ENCODE peak calls at places on chromosomes 13 and 19, in eight cellular contexts. One of them, this sample, is unnamed.

GRCh38 chr13:48828962-48829405 is 146.7 kb upstream of the FNDC3A start:
- DNase-seq in CD4-positive, CD25-positive, alpha-beta regulatory T cell: no peak
- DNase-seq in glutamatergic neuron: no peak
- DNase-seq in stimulated activated CD8-positive, alpha-beta memory T cell treated with anti-CD3 and anti-CD28 coated beads, Interleukin-7, amount 100 ng/mL, for 1 hour: no peak
- DNase-seq in activated CD8-positive, alpha-beta memory T cell treated with anti-CD3 and anti-CD28 coated beads for 1 hour: no peak
- DNase-seq in lower leg skin: no peak
- DNase-seq in Calu3: peak; percentile 19
- DNase-seq in cerebellar nuclear complex: no peak
- DNase-seq in this sample: no peak

GRCh38 chr19:3179739-3180293 is 1.2 kb downstream of the S1PR4 start:
- DNase-seq in CD4-positive, CD25-positive, alpha-beta regulatory T cell: no peak
- DNase-seq in glutamatergic neuron: no peak
- DNase-seq in stimulated activated CD8-positive, alpha-beta memory T cell treated with anti-CD3 and anti-CD28 coated beads, Interleukin-7, amount 100 ng/mL, for 1 hour: no peak
- DNase-seq in activated CD8-positive, alpha-beta memory T cell treated with anti-CD3 and anti-CD28 coated beads for 1 hour: no peak
- DNase-seq in lower leg skin: no peak
- DNase-seq in Calu3: no peak
- DNase-seq in cerebellar nuclear complex: no peak
- DNase-seq in this sample: no peak

GRCh38 chr13:50400035-50400726 is 384.9 kb downstream of the KCNRG start:
- DNase-seq in CD4-positive, CD25-positive, alpha-beta regulatory T cell: no peak
- DNase-seq in glutamatergic neuron: no peak
- DNase-seq in stimulated activated CD8-positive, alpha-beta memory T cell treated with anti-CD3 and anti-CD28 coated beads, Interleukin-7, amount 100 ng/mL, for 1 hour: no peak
- DNase-seq in activated CD8-positive, alpha-beta memory T cell treated with anti-CD3 and anti-CD28 coated beads for 1 hour: no peak
- DNase-seq in lower leg skin: no peak
- DNase-seq in Calu3: no peak
- DNase-seq in cerebellar nuclear complex: peak; percentile 14
- DNase-seq in this sample: no peak

GRCh38 chr13:28161370-28161769 is 23.0 kb downstream of the PAN3 start:
- DNase-seq in CD4-positive, CD25-positive, alpha-beta regulatory T cell: no peak
- DNase-seq in glutamatergic neuron: no peak
- DNase-seq in stimulated activated CD8-positive, alpha-beta memory T cell treated with anti-CD3 and anti-CD28 coated beads, Interleukin-7, amount 100 ng/mL, for 1 hour: no peak
- DNase-seq in activated CD8-positive, alpha-beta memory T cell treated with anti-CD3 and anti-CD28 coated beads for 1 hour: no peak
- DNase-seq in lower leg skin: no peak
- DNase-seq in Calu3: no peak
- DNase-seq in cerebellar nuclear complex: no peak
- DNase-seq in this sample: no peak

GRCh38 chr13:71303144-71303543 is 563.9 kb downstream of the DACH1 start:
- DNase-seq in CD4-positive, CD25-positive, alpha-beta regulatory T cell: no peak
- DNase-seq in glutamatergic neuron: no peak
- DNase-seq in stimulated activated CD8-positive, alpha-beta memory T cell treated with anti-CD3 and anti-CD28 coated beads, Interleukin-7, amount 100 ng/mL, for 1 hour: no peak
- DNase-seq in activated CD8-positive, alpha-beta memory T cell treated with anti-CD3 and anti-CD28 coated beads for 1 hour: no peak
- DNase-seq in lower leg skin: no peak
- DNase-seq in Calu3: peak; percentile 2
- DNase-seq in cerebellar nuclear complex: no peak
- DNase-seq in this sample: no peak

GRCh38 chr19:1690570-1691307 is 38.3 kb upstream of the TCF3 start:
- DNase-seq in CD4-positive, CD25-positive, alpha-beta regulatory T cell: peak; percentile 54
- DNase-seq in glutamatergic neuron: no peak
- DNase-seq in stimulated activated CD8-positive, alpha-beta memory T cell treated with anti-CD3 and anti-CD28 coated beads, Interleukin-7, amount 100 ng/mL, for 1 hour: no peak
- DNase-seq in activated CD8-positive, alpha-beta memory T cell treated with anti-CD3 and anti-CD28 coated beads for 1 hour: no peak
- DNase-seq in lower leg skin: no peak
- DNase-seq in Calu3: peak; percentile 82
- DNase-seq in cerebellar nuclear complex: no peak
- DNase-seq in this sample: no peak

GRCh38 chr13:36945078-36945477 is 25.0 kb upstream of the SMAD9 start:
- DNase-seq in CD4-positive, CD25-positive, alpha-beta regulatory T cell: no peak
- DNase-seq in glutamatergic neuron: no peak
- DNase-seq in stimulated activated CD8-positive, alpha-beta memory T cell treated with anti-CD3 and anti-CD28 coated beads, Interleukin-7, amount 100 ng/mL, for 1 hour: no peak
- DNase-seq in activated CD8-positive, alpha-beta memory T cell treated with anti-CD3 and anti-CD28 coated beads for 1 hour: no peak
- DNase-seq in lower leg skin: no peak
- DNase-seq in Calu3: no peak
- DNase-seq in cerebellar nuclear complex: no peak
- DNase-seq in this sample: no peak

GRCh38 chr19:58317481-58318072 is 9.2 kb upstream of the ZSCAN22 start:
- DNase-seq in CD4-positive, CD25-positive, alpha-beta regulatory T cell: no peak
- DNase-seq in glutamatergic neuron: no peak
- DNase-seq in stimulated activated CD8-positive, alpha-beta memory T cell treated with anti-CD3 and anti-CD28 coated beads, Interleukin-7, amount 100 ng/mL, for 1 hour: no peak
- DNase-seq in activated CD8-positive, alpha-beta memory T cell treated with anti-CD3 and anti-CD28 coated beads for 1 hour: no peak
- DNase-seq in lower leg skin: no peak
- DNase-seq in Calu3: peak; percentile 26
- DNase-seq in cerebellar nuclear complex: no peak
- DNase-seq in this sample: no peak

GRCh38 chr13:72620874-72621273 is 106.6 kb downstream of the MZT1 start:
- DNase-seq in CD4-positive, CD25-positive, alpha-beta regulatory T cell: no peak
- DNase-seq in glutamatergic neuron: no peak
- DNase-seq in stimulated activated CD8-positive, alpha-beta memory T cell treated with anti-CD3 and anti-CD28 coated beads, Interleukin-7, amount 100 ng/mL, for 1 hour: no peak
- DNase-seq in activated CD8-positive, alpha-beta memory T cell treated with anti-CD3 and anti-CD28 coated beads for 1 hour: no peak
- DNase-seq in lower leg skin: no peak
- DNase-seq in Calu3: no peak
- DNase-seq in cerebellar nuclear complex: no peak
- DNase-seq in this sample: no peak

GRCh38 chr13:36131931-36132297 is 732 bp upstream of the DCLK1 start:
- DNase-seq in CD4-positive, CD25-positive, alpha-beta regulatory T cell: no peak
- DNase-seq in glutamatergic neuron: no peak
- DNase-seq in stimulated activated CD8-positive, alpha-beta memory T cell treated with anti-CD3 and anti-CD28 coated beads, Interleukin-7, amount 100 ng/mL, for 1 hour: no peak
- DNase-seq in activated CD8-positive, alpha-beta memory T cell treated with anti-CD3 and anti-CD28 coated beads for 1 hour: no peak
- DNase-seq in lower leg skin: no peak
- DNase-seq in Calu3: no peak
- DNase-seq in cerebellar nuclear complex: no peak
- DNase-seq in this sample: no peak

GRCh38 chr19:4639531-4640246 is 373 bp downstream of the TNFAIP8L1 start:
- DNase-seq in CD4-positive, CD25-positive, alpha-beta regulatory T cell: no peak
- DNase-seq in glutamatergic neuron: no peak
- DNase-seq in stimulated activated CD8-positive, alpha-beta memory T cell treated with anti-CD3 and anti-CD28 coated beads, Interleukin-7, amount 100 ng/mL, for 1 hour: no peak
- DNase-seq in activated CD8-positive, alpha-beta memory T cell treated with anti-CD3 and anti-CD28 coated beads for 1 hour: no peak
- DNase-seq in lower leg skin: peak; percentile 91
- DNase-seq in Calu3: no peak
- DNase-seq in cerebellar nuclear complex: no peak
- DNase-seq in this sample: no peak

GRCh38 chr13:39329182-39329639 is 273.8 kb downstream of the LHFPL6 start:
- DNase-seq in CD4-positive, CD25-positive, alpha-beta regulatory T cell: no peak
- DNase-seq in glutamatergic neuron: no peak
- DNase-seq in stimulated activated CD8-positive, alpha-beta memory T cell treated with anti-CD3 and anti-CD28 coated beads, Interleukin-7, amount 100 ng/mL, for 1 hour: no peak
- DNase-seq in activated CD8-positive, alpha-beta memory T cell treated with anti-CD3 and anti-CD28 coated beads for 1 hour: no peak
- DNase-seq in lower leg skin: no peak
- DNase-seq in Calu3: no peak
- DNase-seq in cerebellar nuclear complex: no peak
- DNase-seq in this sample: no peak

GRCh38 chr13:99344610-99345208 is 37.5 kb upstream of the GPR183 start:
- DNase-seq in CD4-positive, CD25-positive, alpha-beta regulatory T cell: no peak
- DNase-seq in glutamatergic neuron: no peak
- DNase-seq in stimulated activated CD8-positive, alpha-beta memory T cell treated with anti-CD3 and anti-CD28 coated beads, Interleukin-7, amount 100 ng/mL, for 1 hour: no peak
- DNase-seq in activated CD8-positive, alpha-beta memory T cell treated with anti-CD3 and anti-CD28 coated beads for 1 hour: no peak
- DNase-seq in lower leg skin: no peak
- DNase-seq in Calu3: no peak
- DNase-seq in cerebellar nuclear complex: no peak
- DNase-seq in this sample: no peak

GRCh38 chr19:5585461-5586299 is 17.9 kb upstream of the TINCR start:
- DNase-seq in CD4-positive, CD25-positive, alpha-beta regulatory T cell: no peak
- DNase-seq in glutamatergic neuron: no peak
- DNase-seq in stimulated activated CD8-positive, alpha-beta memory T cell treated with anti-CD3 and anti-CD28 coated beads, Interleukin-7, amount 100 ng/mL, for 1 hour: no peak
- DNase-seq in activated CD8-positive, alpha-beta memory T cell treated with anti-CD3 and anti-CD28 coated beads for 1 hour: peak; percentile 7
- DNase-seq in lower leg skin: no peak
- DNase-seq in Calu3: no peak
- DNase-seq in cerebellar nuclear complex: no peak
- DNase-seq in this sample: no peak

GRCh38 chr19:29400917-29401711 is 124.7 kb upstream of the VSTM2B start:
- DNase-seq in CD4-positive, CD25-positive, alpha-beta regulatory T cell: no peak
- DNase-seq in glutamatergic neuron: no peak
- DNase-seq in stimulated activated CD8-positive, alpha-beta memory T cell treated with anti-CD3 and anti-CD28 coated beads, Interleukin-7, amount 100 ng/mL, for 1 hour: no peak
- DNase-seq in activated CD8-positive, alpha-beta memory T cell treated with anti-CD3 and anti-CD28 coated beads for 1 hour: no peak
- DNase-seq in lower leg skin: no peak
- DNase-seq in Calu3: no peak
- DNase-seq in cerebellar nuclear complex: no peak
- DNase-seq in this sample: no peak

GRCh38 chr19:45291834-45292233 is 30.8 kb downstream of the CKM start:
- DNase-seq in CD4-positive, CD25-positive, alpha-beta regulatory T cell: no peak
- DNase-seq in glutamatergic neuron: no peak
- DNase-seq in stimulated activated CD8-positive, alpha-beta memory T cell treated with anti-CD3 and anti-CD28 coated beads, Interleukin-7, amount 100 ng/mL, for 1 hour: no peak
- DNase-seq in activated CD8-positive, alpha-beta memory T cell treated with anti-CD3 and anti-CD28 coated beads for 1 hour: no peak
- DNase-seq in lower leg skin: no peak
- DNase-seq in Calu3: no peak
- DNase-seq in cerebellar nuclear complex: no peak
- DNase-seq in this sample: no peak

GRCh38 chr13:36432106-36432544 is at the start of gene CCNA1:
- DNase-seq in CD4-positive, CD25-positive, alpha-beta regulatory T cell: no peak
- DNase-seq in glutamatergic neuron: peak; percentile 79
- DNase-seq in stimulated activated CD8-positive, alpha-beta memory T cell treated with anti-CD3 and anti-CD28 coated beads, Interleukin-7, amount 100 ng/mL, for 1 hour: no peak
- DNase-seq in activated CD8-positive, alpha-beta memory T cell treated with anti-CD3 and anti-CD28 coated beads for 1 hour: no peak
- DNase-seq in lower leg skin: no peak
- DNase-seq in Calu3: no peak
- DNase-seq in cerebellar nuclear complex: no peak
- DNase-seq in this sample: no peak

GRCh38 chr19:43545981-43546380 is 13.0 kb downstream of the ZNF575 start:
- DNase-seq in CD4-positive, CD25-positive, alpha-beta regulatory T cell: no peak
- DNase-seq in glutamatergic neuron: no peak
- DNase-seq in stimulated activated CD8-positive, alpha-beta memory T cell treated with anti-CD3 and anti-CD28 coated beads, Interleukin-7, amount 100 ng/mL, for 1 hour: no peak
- DNase-seq in activated CD8-positive, alpha-beta memory T cell treated with anti-CD3 and anti-CD28 coated beads for 1 hour: no peak
- DNase-seq in lower leg skin: no peak
- DNase-seq in Calu3: no peak
- DNase-seq in cerebellar nuclear complex: no peak
- DNase-seq in this sample: no peak

GRCh38 chr19:1130801-1131717 is 27.3 kb downstream of the GPX4 start:
- DNase-seq in CD4-positive, CD25-positive, alpha-beta regulatory T cell: no peak
- DNase-seq in glutamatergic neuron: no peak
- DNase-seq in stimulated activated CD8-positive, alpha-beta memory T cell treated with anti-CD3 and anti-CD28 coated beads, Interleukin-7, amount 100 ng/mL, for 1 hour: no peak
- DNase-seq in activated CD8-positive, alpha-beta memory T cell treated with anti-CD3 and anti-CD28 coated beads for 1 hour: no peak
- DNase-seq in lower leg skin: no peak
- DNase-seq in Calu3: no peak
- DNase-seq in cerebellar nuclear complex: no peak
- DNase-seq in this sample: no peak

GRCh38 chr19:52507266-52507665 is 20.2 kb upstream of the ZNF808 start:
- DNase-seq in CD4-positive, CD25-positive, alpha-beta regulatory T cell: no peak
- DNase-seq in glutamatergic neuron: no peak
- DNase-seq in stimulated activated CD8-positive, alpha-beta memory T cell treated with anti-CD3 and anti-CD28 coated beads, Interleukin-7, amount 100 ng/mL, for 1 hour: no peak
- DNase-seq in activated CD8-positive, alpha-beta memory T cell treated with anti-CD3 and anti-CD28 coated beads for 1 hour: no peak
- DNase-seq in lower leg skin: no peak
- DNase-seq in Calu3: no peak
- DNase-seq in cerebellar nuclear complex: no peak
- DNase-seq in this sample: no peak

GRCh38 chr13:50323440-50324070 is 308.3 kb downstream of the KCNRG start:
- DNase-seq in CD4-positive, CD25-positive, alpha-beta regulatory T cell: no peak
- DNase-seq in glutamatergic neuron: no peak
- DNase-seq in stimulated activated CD8-positive, alpha-beta memory T cell treated with anti-CD3 and anti-CD28 coated beads, Interleukin-7, amount 100 ng/mL, for 1 hour: no peak
- DNase-seq in activated CD8-positive, alpha-beta memory T cell treated with anti-CD3 and anti-CD28 coated beads for 1 hour: no peak
- DNase-seq in lower leg skin: no peak
- DNase-seq in Calu3: no peak
- DNase-seq in cerebellar nuclear complex: no peak
- DNase-seq in this sample: peak; percentile 18

GRCh38 chr13:41547253-41548000 is 90.1 kb downstream of the RGCC start:
- DNase-seq in CD4-positive, CD25-positive, alpha-beta regulatory T cell: no peak
- DNase-seq in glutamatergic neuron: no peak
- DNase-seq in stimulated activated CD8-positive, alpha-beta memory T cell treated with anti-CD3 and anti-CD28 coated beads, Interleukin-7, amount 100 ng/mL, for 1 hour: no peak
- DNase-seq in activated CD8-positive, alpha-beta memory T cell treated with anti-CD3 and anti-CD28 coated beads for 1 hour: no peak
- DNase-seq in lower leg skin: peak; percentile 89
- DNase-seq in Calu3: no peak
- DNase-seq in cerebellar nuclear complex: no peak
- DNase-seq in this sample: no peak

GRCh38 chr19:5935473-5936307 is 21.6 kb downstream of the CAPS start:
- DNase-seq in CD4-positive, CD25-positive, alpha-beta regulatory T cell: no peak
- DNase-seq in glutamatergic neuron: no peak
- DNase-seq in stimulated activated CD8-positive, alpha-beta memory T cell treated with anti-CD3 and anti-CD28 coated beads, Interleukin-7, amount 100 ng/mL, for 1 hour: no peak
- DNase-seq in activated CD8-positive, alpha-beta memory T cell treated with anti-CD3 and anti-CD28 coated beads for 1 hour: no peak
- DNase-seq in lower leg skin: no peak
- DNase-seq in Calu3: no peak
- DNase-seq in cerebellar nuclear complex: no peak
- DNase-seq in this sample: no peak

GRCh38 chr19:49154279-49154678 is 917 bp downstream of the HRC start:
- DNase-seq in CD4-positive, CD25-positive, alpha-beta regulatory T cell: no peak
- DNase-seq in glutamatergic neuron: no peak
- DNase-seq in stimulated activated CD8-positive, alpha-beta memory T cell treated with anti-CD3 and anti-CD28 coated beads, Interleukin-7, amount 100 ng/mL, for 1 hour: no peak
- DNase-seq in activated CD8-positive, alpha-beta memory T cell treated with anti-CD3 and anti-CD28 coated beads for 1 hour: no peak
- DNase-seq in lower leg skin: no peak
- DNase-seq in Calu3: no peak
- DNase-seq in cerebellar nuclear complex: no peak
- DNase-seq in this sample: no peak

GRCh38 chr13:106570354-106570822 is 2.5 kb upstream of the ARGLU1 start:
- DNase-seq in CD4-positive, CD25-positive, alpha-beta regulatory T cell: peak; percentile 68
- DNase-seq in glutamatergic neuron: peak; percentile 65
- DNase-seq in stimulated activated CD8-positive, alpha-beta memory T cell treated with anti-CD3 and anti-CD28 coated beads, Interleukin-7, amount 100 ng/mL, for 1 hour: peak; percentile 25
- DNase-seq in activated CD8-positive, alpha-beta memory T cell treated with anti-CD3 and anti-CD28 coated beads for 1 hour: peak; percentile 48
- DNase-seq in lower leg skin: peak; percentile 90
- DNase-seq in Calu3: peak; percentile 73
- DNase-seq in cerebellar nuclear complex: no peak
- DNase-seq in this sample: no peak